ENCODE peak calls at places on chromosomes 6 and 20, in seven cellular contexts. One of them, this sample, is unnamed.

GRCh38 chr20:57573893-57574292 is 13.0 kb downstream of the PCK1 start:
- DNase-seq in fibroblast of lung: no peak
- DNase-seq in GM12878: no peak
- DNase-seq in H1: no peak
- DNase-seq in HepG2: no peak
- DNase-seq in PC-3: no peak
- DNase-seq in K562: peak
- DNase-seq in this sample: no peak

GRCh38 chr20:2902818-2903217 is 29.5 kb downstream of the PTPRA start:
- DNase-seq in fibroblast of lung: no peak
- DNase-seq in GM12878: no peak
- DNase-seq in H1: no peak
- DNase-seq in HepG2: no peak
- DNase-seq in PC-3: no peak
- DNase-seq in K562: no peak
- DNase-seq in this sample: no peak

GRCh38 chr6:37160922-37161778 is 8.8 kb upstream of the PIM1 start:
- DNase-seq in fibroblast of lung: peak
- DNase-seq in GM12878: peak
- DNase-seq in H1: no peak
- DNase-seq in HepG2: no peak
- DNase-seq in PC-3: peak
- DNase-seq in K562: no peak
- DNase-seq in this sample: no peak

GRCh38 chr6:70479236-70479635 is 65.9 kb downstream of the FAM135A start:
- DNase-seq in fibroblast of lung: peak
- DNase-seq in GM12878: no peak
- DNase-seq in H1: no peak
- DNase-seq in HepG2: no peak
- DNase-seq in PC-3: no peak
- DNase-seq in K562: no peak
- DNase-seq in this sample: no peak

GRCh38 chr6:29875257-29875656 is 47.6 kb downstream of the HLA-G start:
- DNase-seq in fibroblast of lung: no peak
- DNase-seq in GM12878: no peak
- DNase-seq in H1: no peak
- DNase-seq in HepG2: no peak
- DNase-seq in PC-3: no peak
- DNase-seq in K562: no peak
- DNase-seq in this sample: no peak

GRCh38 chr20:47019106-47019824 is 124.6 kb downstream of the EYA2 start:
- DNase-seq in fibroblast of lung: peak
- DNase-seq in GM12878: no peak
- DNase-seq in H1: no peak
- DNase-seq in HepG2: no peak
- DNase-seq in PC-3: no peak
- DNase-seq in K562: no peak
- DNase-seq in this sample: no peak

GRCh38 chr6:110039996-110040383 is 61.9 kb downstream of the GPR6 start:
- DNase-seq in fibroblast of lung: peak
- DNase-seq in GM12878: no peak
- DNase-seq in H1: no peak
- DNase-seq in HepG2: no peak
- DNase-seq in PC-3: peak
- DNase-seq in K562: peak
- DNase-seq in this sample: peak

GRCh38 chr6:119390276-119390793 is 40.8 kb upstream of the MAN1A1 start:
- DNase-seq in fibroblast of lung: peak
- DNase-seq in GM12878: no peak
- DNase-seq in H1: no peak
- DNase-seq in HepG2: no peak
- DNase-seq in PC-3: no peak
- DNase-seq in K562: peak
- DNase-seq in this sample: no peak

GRCh38 chr6:17490724-17491123 is 97.3 kb downstream of the CAP2 start:
- DNase-seq in fibroblast of lung: no peak
- DNase-seq in GM12878: no peak
- DNase-seq in H1: no peak
- DNase-seq in HepG2: no peak
- DNase-seq in PC-3: no peak
- DNase-seq in K562: no peak
- DNase-seq in this sample: peak

DNA sequence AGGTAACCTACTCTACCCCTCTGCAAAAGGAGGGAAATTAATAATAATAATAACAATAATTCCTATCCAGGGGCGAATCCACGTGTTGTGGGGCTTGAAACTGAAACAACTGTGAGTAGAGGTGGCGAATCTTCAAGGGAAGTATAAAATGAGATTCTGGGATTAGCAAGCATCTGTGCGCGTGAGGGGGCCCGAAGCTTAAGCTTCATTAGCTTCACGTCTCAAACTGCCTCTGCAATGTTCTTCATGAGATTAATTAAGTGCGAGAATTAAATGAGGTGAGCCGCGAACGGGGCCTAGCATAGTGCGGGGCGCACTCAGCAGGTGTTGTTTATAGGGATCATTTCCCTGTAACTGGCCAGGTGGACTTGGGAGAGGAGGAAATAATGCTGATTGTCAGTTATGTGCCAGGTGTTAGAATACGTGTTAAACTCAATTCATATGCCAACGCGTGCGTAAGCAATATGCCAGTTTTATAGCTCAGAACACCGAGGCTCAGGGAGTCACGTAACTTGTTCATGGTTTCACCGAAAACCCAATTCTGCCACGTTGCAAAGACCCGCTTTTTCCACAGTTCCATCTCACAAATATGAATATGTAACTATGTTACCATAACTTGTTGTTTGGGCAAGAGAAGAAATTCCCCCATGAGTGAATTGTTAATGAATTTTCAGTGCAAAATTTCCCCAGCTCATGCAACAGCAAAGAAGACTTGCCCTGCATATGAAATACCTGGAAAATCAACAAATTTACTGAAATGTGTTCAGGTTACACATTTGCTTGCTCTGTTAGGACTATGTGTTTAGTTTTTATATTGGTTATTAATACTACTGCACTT is 30.3 kb downstream of the SF3B5 start:
- DNase-seq in fibroblast of lung: peak
- DNase-seq in GM12878: peak
- DNase-seq in H1: no peak
- DNase-seq in HepG2: no peak
- DNase-seq in PC-3: no peak
- DNase-seq in K562: no peak
- DNase-seq in this sample: no peak
- TF ChIP-seq EZH2 in fibroblast of lung: peak
- TF ChIP-seq EZH2 in GM12878: no peak
- TF ChIP-seq EZH2 in H1: peak
- TF ChIP-seq EZH2 in HepG2: no peak
- TF ChIP-seq EZH2 in PC-3: no peak
- TF ChIP-seq EZH2 in K562: no peak
- TF ChIP-seq EZH2 in this sample: no peak

DNA sequence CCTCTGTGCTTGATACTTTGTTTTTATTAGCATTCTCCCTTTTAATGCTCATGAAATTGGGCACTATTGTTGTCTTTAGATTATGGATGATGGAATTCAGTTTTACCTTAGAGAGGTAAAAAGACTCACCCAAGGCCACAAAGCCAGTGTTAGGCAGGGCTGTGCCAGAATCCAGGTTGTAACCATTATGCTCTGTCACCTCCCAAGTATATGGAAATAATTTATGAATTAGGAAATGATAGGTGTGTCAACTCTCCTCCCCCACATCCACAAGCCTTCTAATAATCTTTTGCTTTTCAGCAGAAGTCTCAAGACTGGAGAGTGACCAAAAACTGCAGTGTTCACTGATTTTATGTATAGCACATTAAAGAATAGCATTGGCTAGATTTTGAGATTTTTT is 13.0 kb downstream of the DCBLD1 start:
- DNase-seq in fibroblast of lung: no peak
- DNase-seq in GM12878: no peak
- DNase-seq in H1: no peak
- DNase-seq in HepG2: no peak
- DNase-seq in PC-3: no peak
- DNase-seq in K562: no peak
- DNase-seq in this sample: no peak
- H3K9ac ChIP-seq in fibroblast of lung: no peak
- H3K9ac ChIP-seq in GM12878: no peak
- H3K9ac ChIP-seq in H1: no peak
- H3K9ac ChIP-seq in HepG2: no peak
- H3K9ac ChIP-seq in PC-3: no peak
- H3K9ac ChIP-seq in K562: no peak
- H3K9ac ChIP-seq in this sample: no peak

DNA sequence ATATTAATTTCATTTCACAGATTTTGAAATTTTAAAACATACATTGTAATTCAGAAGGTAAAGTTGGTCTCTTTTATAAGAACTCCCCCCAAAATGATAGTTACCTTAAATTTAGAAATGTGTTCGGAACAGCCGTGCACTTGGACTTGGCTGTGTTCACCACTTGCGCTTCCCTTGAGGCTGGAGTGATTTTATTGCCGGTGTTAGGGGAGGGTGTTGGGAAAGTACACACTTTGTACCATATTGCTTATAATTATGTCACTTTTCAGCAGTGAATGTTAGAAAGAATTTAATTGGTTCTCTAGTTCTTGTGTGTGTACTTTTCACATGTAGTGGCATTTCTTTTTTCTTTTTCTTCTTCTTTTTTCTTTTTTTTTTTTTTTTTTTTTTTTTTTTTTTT is 227.4 kb downstream of the ARID1B start:
- DNase-seq in fibroblast of lung: no peak
- DNase-seq in GM12878: no peak
- DNase-seq in H1: no peak
- DNase-seq in HepG2: no peak
- DNase-seq in PC-3: no peak
- DNase-seq in K562: no peak
- DNase-seq in this sample: no peak
- TF ChIP-seq EZH2 in fibroblast of lung: no peak
- TF ChIP-seq EZH2 in GM12878: no peak
- TF ChIP-seq EZH2 in H1: no peak
- TF ChIP-seq EZH2 in HepG2: no peak
- TF ChIP-seq EZH2 in PC-3: no peak
- TF ChIP-seq EZH2 in K562: no peak
- TF ChIP-seq EZH2 in this sample: no peak

DNA sequence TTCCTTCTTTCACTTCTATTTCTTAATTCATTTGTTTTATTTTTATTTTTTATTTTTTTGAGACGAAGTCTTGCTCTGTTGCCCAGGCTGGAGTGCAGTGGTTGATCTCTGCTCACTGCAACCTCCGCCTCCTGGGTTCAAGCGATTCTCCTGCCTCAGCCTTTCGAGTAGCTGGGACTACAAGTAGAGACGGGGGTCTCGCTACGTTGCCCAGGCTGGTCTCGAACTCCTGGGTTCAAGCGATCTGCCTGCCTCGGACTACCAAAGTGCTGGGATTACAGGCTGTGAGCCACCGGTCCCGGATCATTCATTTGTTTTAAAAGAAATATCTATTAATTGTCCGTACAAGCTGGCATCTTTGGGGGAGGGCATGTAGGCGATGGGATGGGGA is 487 bp upstream of the NFKBIE start:
- DNase-seq in fibroblast of lung: no peak
- DNase-seq in GM12878: no peak
- DNase-seq in H1: no peak
- DNase-seq in HepG2: no peak
- DNase-seq in PC-3: no peak
- DNase-seq in K562: no peak
- DNase-seq in this sample: no peak
- H3K9ac ChIP-seq in fibroblast of lung: no peak
- H3K9ac ChIP-seq in GM12878: peak
- H3K9ac ChIP-seq in H1: no peak
- H3K9ac ChIP-seq in HepG2: no peak
- H3K9ac ChIP-seq in PC-3: no peak
- H3K9ac ChIP-seq in K562: no peak
- H3K9ac ChIP-seq in this sample: no peak

GRCh38 chr20:63009988-63010769 is 3.4 kb upstream of the BHLHE23 start:
- DNase-seq in fibroblast of lung: peak
- DNase-seq in GM12878: peak
- DNase-seq in H1: no peak
- DNase-seq in HepG2: no peak
- DNase-seq in PC-3: no peak
- DNase-seq in K562: peak
- DNase-seq in this sample: peak
- TF ChIP-seq EZH2 in fibroblast of lung: peak
- TF ChIP-seq EZH2 in GM12878: no peak
- TF ChIP-seq EZH2 in H1: no peak
- TF ChIP-seq EZH2 in HepG2: peak
- TF ChIP-seq EZH2 in PC-3: no peak
- TF ChIP-seq EZH2 in K562: no peak
- TF ChIP-seq EZH2 in this sample: no peak

GRCh38 chr6:26363882-26364825 is 844 bp upstream of the BTN3A2 start:
- DNase-seq in fibroblast of lung: peak
- DNase-seq in GM12878: peak
- DNase-seq in H1: no peak
- DNase-seq in HepG2: no peak
- DNase-seq in PC-3: peak
- DNase-seq in K562: peak
- DNase-seq in this sample: no peak

GRCh38 chr6:26360451-26361416 is 4.3 kb upstream of the BTN3A2 start:
- DNase-seq in fibroblast of lung: no peak
- DNase-seq in GM12878: no peak
- DNase-seq in H1: no peak
- DNase-seq in HepG2: no peak
- DNase-seq in PC-3: no peak
- DNase-seq in K562: no peak
- DNase-seq in this sample: peak

GRCh38 chr6:26362836-26363220 is 2.2 kb upstream of the BTN3A2 start:
- DNase-seq in fibroblast of lung: no peak
- DNase-seq in GM12878: no peak
- DNase-seq in H1: no peak
- DNase-seq in HepG2: no peak
- DNase-seq in PC-3: no peak
- DNase-seq in K562: no peak
- DNase-seq in this sample: no peak

GRCh38 chr6:26362093-26362835 is 2.7 kb upstream of the BTN3A2 start:
- DNase-seq in fibroblast of lung: no peak
- DNase-seq in GM12878: no peak
- DNase-seq in H1: no peak
- DNase-seq in HepG2: peak
- DNase-seq in PC-3: no peak
- DNase-seq in K562: no peak
- DNase-seq in this sample: no peak

GRCh38 chr6:26361544-26361943 is 3.5 kb upstream of the BTN3A2 start:
- DNase-seq in fibroblast of lung: no peak
- DNase-seq in GM12878: no peak
- DNase-seq in H1: no peak
- DNase-seq in HepG2: no peak
- DNase-seq in PC-3: no peak
- DNase-seq in K562: no peak
- DNase-seq in this sample: peak
- H3K9ac ChIP-seq in fibroblast of lung: no peak
- H3K9ac ChIP-seq in GM12878: no peak
- H3K9ac ChIP-seq in H1: no peak
- H3K9ac ChIP-seq in HepG2: peak
- H3K9ac ChIP-seq in PC-3: no peak
- H3K9ac ChIP-seq in K562: no peak
- H3K9ac ChIP-seq in this sample: peak

This sample was measured in MM.1S.